ENCODE peak calls at places on chromosomes 16 and 17, in nine cellular contexts. P is activated CD4-positive, alpha-beta T cell treated with anti-CD3 and anti-CD28 coated beads, Interleukin-2, amount 10 ng/mL, durations not matched to agents 7 days and 5 days; D is AG04450; T is B cell; M is Caki2; A is neural crest cell; R is iPS-NIHi11; O is uterus; X is substantia nigra. L is an unnamed sample.

GRCh38 chr17:78559749-78560368 is 17.3 kb downstream of the DNAH17 start:
- DNase-seq in X (no peak), M (no peak), R (peak; percentile 74), D (no peak), P (peak; percentile 29), A (no peak), T (no peak), O (no peak), L (no peak)

GRCh38 chr16:85445779-85446222 is 167.3 kb upstream of the GSE1 start:
- DNase-seq in X (no peak), T (no peak), R (no peak), O (no peak), P (no peak), M (no peak), D (no peak), A (no peak), L (peak; percentile 43)

GRCh38 chr16:20806168-20807050 is at the start of the genes ERI2 and REXO5:
- DNase-seq in M (peak; percentile 98), X (peak; percentile 52), P (peak; percentile 81), R (peak; percentile 91), D (peak; percentile 84), O (peak; percentile 87), A (peak; percentile 94), T (peak; percentile 80), L (peak; percentile 97)

GRCh38 chr17:41697122-41697962 is 8.7 kb downstream of the EIF1 start:
- DNase-seq in P (no peak), A (no peak), T (no peak), O (peak; percentile 83), M (no peak), X (no peak), R (no peak), D (no peak), L (no peak)

GRCh38 chr17:3603119-3603869 is 5.9 kb downstream of the TRPV1 start:
- DNase-seq in A (no peak), T (no peak), P (no peak), O (no peak), M (peak; percentile 18), R (no peak), X (no peak), D (peak; percentile 33), L (no peak)

GRCh38 chr17:50393700-50394099 is 3.6 kb downstream of the LRRC59 start:
- DNase-seq in D (no peak), T (no peak), O (no peak), P (no peak), X (no peak), M (no peak), R (no peak), A (no peak), L (no peak)

GRCh38 chr16:50684823-50685455 is 3.8 kb upstream of the SNX20 start:
- DNase-seq in P (peak; percentile 38), A (no peak), T (no peak), D (no peak), M (no peak), X (no peak), O (no peak), R (no peak), L (no peak)

GRCh38 chr17:31549121-31549524 is 157.6 kb downstream of the RAB11FIP4 start:
- DNase-seq in O (peak; percentile 34), A (no peak), D (no peak), X (no peak), P (no peak), M (peak; percentile 39), T (no peak), R (no peak), L (no peak)

L was measured in NCI-H345.